ENCODE peak calls at places on chromosomes 4 and X, in ten cellular contexts. O is breast epithelium, J is AG04450, N is GM12865, X is heart right ventricle, Q is A673, L is GM12864, R is fibroblast of pulmonary artery, D is epithelial cell of esophagus, P is fibroblast of mammary gland. A is an unnamed sample.
A peak's percentile ranks its signal among the peaks of the same experiment; 100 is the strongest.

GRCh38 chrX:134932528-134933217 is 58.1 kb upstream of the SMIM10 start:
- DNase-seq in Q (no peak), X (no peak), L (no peak), R (peak; percentile 67), D (peak; percentile 55), P (peak; percentile 80), O (no peak), N (no peak), J (no peak), A (no peak)

GRCh38 chr4:31366041-31366440 is 645.9 kb downstream of the PCDH7 start:
- DNase-seq in P (peak; percentile 37), O (no peak), Q (no peak), N (no peak), J (no peak), R (peak; percentile 29), D (peak; percentile 66), L (no peak), X (no peak), A (no peak)

GRCh38 chr4:7903686-7904085 is 36.0 kb downstream of the AFAP1 start:
- DNase-seq in X (no peak), J (no peak), P (peak; percentile 55), Q (no peak), R (no peak), O (no peak), L (no peak), N (no peak), D (no peak), A (no peak)

GRCh38 chrX:13007519-13008188 is 32.7 kb downstream of the TMSB4X start:
- DNase-seq in L (no peak), P (peak; percentile 47), R (peak; percentile 70), D (peak; percentile 66), X (no peak), J (no peak), O (no peak), Q (peak; percentile 24), N (peak; percentile 47), A (no peak)

GRCh38 chrX:105331244-105331643 is 110.8 kb upstream of the TEX13A start:
- DNase-seq in L (no peak), D (peak; percentile 61), O (no peak), R (peak; percentile 66), N (no peak), J (peak; percentile 11), Q (no peak), X (no peak), P (peak; percentile 75), A (no peak)

GRCh38 chr4:65865489-65865888 is 195.2 kb upstream of the EPHA5 start:
- DNase-seq in O (no peak), N (peak; percentile 6), D (peak; percentile 52), J (no peak), L (no peak), Q (peak; percentile 17), X (no peak), P (peak; percentile 17), R (peak; percentile 46), A (no peak)

GRCh38 chrX:120023259-120023658 is 54.2 kb downstream of the RHOXF2B start:
- DNase-seq in N (no peak), D (no peak), L (no peak), P (no peak), O (no peak), R (no peak), Q (no peak), J (no peak), X (no peak), A (no peak)

GRCh38 chr4:174222266-174222872 is 61.1 kb downstream of the FBXO8 start:
- DNase-seq in D (peak; percentile 42), Q (peak; percentile 53), X (no peak), J (no peak), P (peak; percentile 43), L (peak; percentile 4), R (peak; percentile 56), O (no peak), N (peak; percentile 30), A (no peak)

GRCh38 chr4:76689079-76689817 is 208.7 kb downstream of the SOWAHB start:
- DNase-seq in Q (peak; percentile 31), O (no peak), N (peak; percentile 49), D (peak; percentile 79), J (no peak), R (peak; percentile 30), L (no peak), X (peak; percentile 48), P (no peak), A (peak; percentile 16)

GRCh38 chr4:121873604-121874003 is 3.3 kb upstream of the BBS7 start:
- DNase-seq in D (no peak), P (no peak), X (no peak), J (no peak), N (peak; percentile 76), O (no peak), Q (no peak), L (peak; percentile 1), R (no peak), A (no peak)

GRCh38 chr4:139978692-139979091 is 175.3 kb downstream of the MAML3 start:
- DNase-seq in J (no peak), P (no peak), D (no peak), O (no peak), L (peak; percentile 65), X (no peak), N (peak; percentile 80), R (no peak), Q (no peak), A (peak; percentile 33)

GRCh38 chrX:37685452-37686347 is at the start of gene XK:
- DNase-seq in P (peak; percentile 11), O (peak; percentile 52), R (peak; percentile 21), J (no peak), N (peak; percentile 34), X (peak; percentile 42), L (no peak), Q (peak; percentile 61), D (peak; percentile 43), A (peak; percentile 19)

GRCh38 chrX:18696653-18697052 is 10.8 kb upstream of the PPEF1 start:
- DNase-seq in R (no peak), O (no peak), L (no peak), D (no peak), X (no peak), J (no peak), N (no peak), P (no peak), Q (no peak), A (no peak)

GRCh38 chrX:55342533-55343501 is 78.1 kb upstream of the PAGE3 start:
- DNase-seq in O (no peak), X (peak; percentile 7), J (no peak), R (peak; percentile 22), D (peak; percentile 74), L (peak; percentile 5), Q (peak; percentile 28), N (peak; percentile 43), P (peak; percentile 2), A (no peak)

GRCh38 chr4:40992472-40993298 is 221.7 kb downstream of the APBB2 start:
- DNase-seq in P (peak; percentile 92), L (peak; percentile 71), O (no peak), R (peak; percentile 92), D (peak; percentile 92), Q (peak; percentile 56), X (no peak), J (no peak), N (peak; percentile 91), A (no peak)

GRCh38 chr4:2535386-2536192 is 858 bp upstream of the FAM193A start:
- DNase-seq in L (no peak), Q (peak; percentile 64), N (peak; percentile 68), O (no peak), R (peak; percentile 19), P (peak; percentile 26), J (no peak), X (peak; percentile 53), D (peak; percentile 30), A (peak; percentile 66)

GRCh38 chr4:17811078-17811603 is 362 bp downstream of the NCAPG start:
- DNase-seq in R (no peak), N (peak; percentile 55), J (no peak), D (no peak), O (no peak), Q (no peak), P (peak; percentile 23), L (no peak), X (peak; percentile 25), A (no peak)

GRCh38 chrX:6021316-6022091 is 207.2 kb downstream of the NLGN4X start:
- DNase-seq in R (peak; percentile 10), L (peak; percentile 2), Q (peak; percentile 80), O (no peak), N (peak; percentile 37), X (no peak), D (peak; percentile 53), J (no peak), P (peak; percentile 21), A (no peak)
- TF ChIP-seq CTCF in R (peak; percentile 44), L (peak; percentile 69), Q (peak; percentile 88), O (peak; percentile 41), N (peak; percentile 55), X (peak; percentile 24), D (peak; percentile 77), J (peak; percentile 3), P (peak; percentile 62), A (no peak)

GRCh38 chr4:183407128-183407585 is 37.3 kb upstream of the CDKN2AIP start:
- DNase-seq in D (peak; percentile 51), J (peak; percentile 13), R (peak; percentile 74), Q (peak; percentile 93), X (peak; percentile 90), P (peak; percentile 50), N (peak; percentile 84), L (no peak), O (peak; percentile 77), A (peak; percentile 90)
- TF ChIP-seq CTCF in D (peak; percentile 67), J (peak; percentile 81), R (peak; percentile 59), Q (peak; percentile 96), X (peak; percentile 92), P (peak; percentile 56), N (peak; percentile 94), L (peak; percentile 90), O (peak; percentile 79), A (no peak)

DNA sequence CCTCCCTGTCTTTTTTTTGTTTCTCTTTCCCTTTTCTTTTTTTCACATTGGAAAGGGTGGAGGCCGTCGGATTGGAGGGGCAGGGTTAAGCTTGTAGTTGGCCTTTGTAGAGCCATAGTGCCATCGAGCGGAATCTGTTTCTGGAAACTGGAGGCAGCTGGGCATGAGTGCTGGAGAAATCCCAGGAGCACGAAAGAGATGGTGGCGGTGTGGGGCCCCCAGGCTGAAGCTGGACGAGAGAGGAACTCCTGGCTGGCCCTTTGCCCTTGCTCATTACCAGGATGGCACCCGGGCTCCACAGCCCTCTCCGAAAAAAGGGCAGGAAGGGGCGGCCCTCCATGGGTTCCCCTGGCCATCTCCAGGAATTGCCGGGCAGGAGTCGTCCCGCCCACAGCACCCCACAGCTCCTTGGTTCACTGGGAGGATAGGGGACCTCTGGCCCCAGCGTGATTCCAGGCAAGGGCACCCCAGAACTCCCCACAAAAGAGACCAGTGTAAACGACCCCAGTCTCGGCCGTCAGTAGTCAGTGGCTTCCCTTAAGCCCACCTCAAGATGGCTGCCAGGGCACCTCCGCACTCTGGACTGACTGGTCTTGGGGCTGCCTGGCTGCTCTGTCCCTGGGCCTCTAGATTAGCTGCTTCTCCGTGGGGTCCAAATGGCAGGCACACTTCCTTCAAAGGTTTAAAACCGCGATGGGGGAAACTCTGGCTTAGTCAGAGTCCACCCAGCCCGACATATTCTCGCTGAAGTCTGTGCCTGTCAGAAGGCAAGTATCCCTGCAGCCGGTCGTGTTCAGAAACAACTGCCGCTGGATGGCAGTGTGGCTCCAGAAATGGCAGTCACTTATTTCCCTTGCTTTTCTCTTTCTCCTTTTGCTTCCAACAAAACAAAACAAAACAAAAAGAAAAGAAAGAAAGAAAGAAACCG is 74.1 kb downstream of the NBDY start:
- DNase-seq in Q (peak; percentile 80), R (peak; percentile 75), O (peak; percentile 54), J (no peak), X (peak; percentile 48), L (no peak), N (peak; percentile 80), P (peak; percentile 83), D (peak; percentile 70), A (no peak)
- TF ChIP-seq CTCF in Q (peak; percentile 79), R (peak; percentile 46), O (peak; percentile 61), J (peak; percentile 49), X (no peak), L (peak; percentile 39), N (peak; percentile 45), P (peak; percentile 68), D (peak; percentile 53), A (no peak)

GRCh38 chrX:82081027-82081426 is 879.1 kb downstream of the SH3BGRL start:
- DNase-seq in L (no peak), J (no peak), N (no peak), D (no peak), R (no peak), P (no peak), X (no peak), Q (no peak), O (no peak), A (no peak)
- TF ChIP-seq CTCF in L (no peak), J (no peak), N (no peak), D (no peak), R (no peak), P (no peak), X (no peak), Q (peak; percentile 27), O (no peak), A (no peak)

A was measured in activated B cell treated with CpG ODN at 0.5 μM for 24 hours.